ENCODE peak calls at places on chromosome 11, in four cellular contexts. One of them, this sample, is unnamed. For H3K27me3, the result is how much of the 10 kb centered on the place peaks cover.

GRCh38 chr11:113174862-113175261 is 139.5 kb upstream of the TTC12 start:
- DNase-seq in GM23248: no peak
- DNase-seq in upper lobe of right lung: no peak
- DNase-seq in left ventricle myocardium inferior: no peak
- DNase-seq in this sample: no peak

GRCh38 chr11:83151274-83151977 is 5.5 kb upstream of the PCF11 start:
- DNase-seq in GM23248: no peak
- DNase-seq in left ventricle myocardium inferior: no peak
- DNase-seq in upper lobe of right lung: no peak
- DNase-seq in this sample: no peak

GRCh38 chr11:115207166-115207591 is 297.0 kb downstream of the CADM1 start:
- DNase-seq in left ventricle myocardium inferior: no peak
- DNase-seq in GM23248: no peak
- DNase-seq in upper lobe of right lung: no peak
- DNase-seq in this sample: no peak

GRCh38 chr11:23542171-23542570 is 681.9 kb upstream of the CCDC179 start:
- DNase-seq in GM23248: no peak
- DNase-seq in left ventricle myocardium inferior: no peak
- DNase-seq in upper lobe of right lung: no peak
- DNase-seq in this sample: no peak

GRCh38 chr11:27209562-27210005 is 153.4 kb downstream of the CCDC34 start:
- DNase-seq in upper lobe of right lung: no peak
- DNase-seq in left ventricle myocardium inferior: peak
- DNase-seq in GM23248: peak
- DNase-seq in this sample: peak

GRCh38 chr11:121459413-121460041 is 6.8 kb upstream of the SORL1-AS1 start:
- DNase-seq in upper lobe of right lung: no peak
- DNase-seq in GM23248: no peak
- DNase-seq in left ventricle myocardium inferior: no peak
- DNase-seq in this sample: no peak

GRCh38 chr11:92657226-92657625 is 312.2 kb upstream of the MTNR1B start:
- DNase-seq in upper lobe of right lung: no peak
- DNase-seq in left ventricle myocardium inferior: no peak
- DNase-seq in GM23248: no peak
- DNase-seq in this sample: no peak

GRCh38 chr11:17722000-17722643 is 2.8 kb downstream of the MYOD1 start:
- DNase-seq in left ventricle myocardium inferior: no peak
- DNase-seq in upper lobe of right lung: no peak
- DNase-seq in GM23248: peak
- DNase-seq in this sample: no peak

GRCh38 chr11:77106321-77106720 is 3.7 kb downstream of the OMP start:
- DNase-seq in upper lobe of right lung: no peak
- DNase-seq in GM23248: peak
- DNase-seq in left ventricle myocardium inferior: no peak
- DNase-seq in this sample: no peak

DNA sequence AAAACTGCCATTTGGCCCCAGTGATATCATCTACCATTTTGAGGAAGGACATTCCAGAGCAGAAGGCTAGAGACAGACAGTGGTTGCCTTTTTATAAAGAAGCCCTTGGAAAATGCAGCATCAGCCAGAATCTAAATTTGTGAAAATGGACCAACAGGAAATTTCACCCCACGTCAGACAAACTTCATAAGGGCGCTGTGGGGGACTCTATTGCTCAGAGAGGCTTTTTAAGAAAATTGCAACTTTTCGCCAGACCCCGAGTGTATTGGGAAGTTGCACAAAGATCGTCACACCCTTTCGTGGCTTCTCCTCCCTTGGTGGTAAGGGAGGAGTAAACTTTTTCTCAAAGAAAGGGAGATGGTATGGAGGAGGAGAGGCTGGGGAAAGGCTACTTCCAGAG is 12.3 kb upstream of the ALX4 start:
- DNase-seq in GM23248: no peak
- DNase-seq in upper lobe of right lung: no peak
- DNase-seq in left ventricle myocardium inferior: no peak
- DNase-seq in this sample: no peak
- H3K27me3 ChIP-seq in GM23248: half or more
- H3K27me3 ChIP-seq in upper lobe of right lung: half or more
- H3K27me3 ChIP-seq in left ventricle myocardium inferior: half or more
- H3K27me3 ChIP-seq in this sample: under half

DNA sequence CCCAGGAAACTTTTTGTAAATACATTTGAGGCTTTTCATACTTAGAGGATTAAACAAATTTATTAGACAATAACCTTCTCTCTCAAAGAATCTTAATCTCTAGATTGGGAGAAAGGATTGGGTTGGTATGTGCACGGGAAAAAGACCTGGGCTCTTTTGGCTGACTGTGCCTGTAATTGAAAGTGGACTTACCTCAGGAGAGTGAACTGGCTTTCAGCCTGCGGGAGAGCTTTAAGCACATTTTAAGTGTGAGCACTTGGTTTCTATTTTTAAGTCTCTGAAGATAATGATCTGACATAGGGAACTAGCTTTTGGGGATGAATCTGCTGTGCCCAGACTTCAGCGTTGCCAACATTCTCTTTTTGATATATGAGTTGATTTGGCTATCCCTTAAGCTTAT is 35.8 kb downstream of the UVRAG start:
- DNase-seq in upper lobe of right lung: no peak
- DNase-seq in GM23248: peak
- DNase-seq in left ventricle myocardium inferior: no peak
- DNase-seq in this sample: no peak
- H3K27me3 ChIP-seq in upper lobe of right lung: under half
- H3K27me3 ChIP-seq in GM23248: under half
- H3K27me3 ChIP-seq in left ventricle myocardium inferior: under half
- H3K27me3 ChIP-seq in this sample: under half

GRCh38 chr11:79232346-79232745 is 208.5 kb downstream of the TENM4 start:
- DNase-seq in upper lobe of right lung: no peak
- DNase-seq in GM23248: peak
- DNase-seq in left ventricle myocardium inferior: no peak
- DNase-seq in this sample: no peak

GRCh38 chr11:79237676-79238075 is 203.2 kb downstream of the TENM4 start:
- DNase-seq in upper lobe of right lung: no peak
- DNase-seq in GM23248: peak
- DNase-seq in left ventricle myocardium inferior: no peak
- DNase-seq in this sample: peak

GRCh38 chr11:79235696-79236095 is 205.1 kb downstream of the TENM4 start:
- DNase-seq in left ventricle myocardium inferior: no peak
- DNase-seq in upper lobe of right lung: no peak
- DNase-seq in GM23248: no peak
- DNase-seq in this sample: no peak

GRCh38 chr11:79237111-79237510 is 203.7 kb downstream of the TENM4 start:
- DNase-seq in left ventricle myocardium inferior: no peak
- DNase-seq in upper lobe of right lung: no peak
- DNase-seq in GM23248: peak
- DNase-seq in this sample: no peak

GRCh38 chr11:79236541-79236971 is 204.3 kb downstream of the TENM4 start:
- DNase-seq in left ventricle myocardium inferior: no peak
- DNase-seq in upper lobe of right lung: no peak
- DNase-seq in GM23248: peak
- DNase-seq in this sample: peak
- H3K27me3 ChIP-seq in left ventricle myocardium inferior: under half
- H3K27me3 ChIP-seq in upper lobe of right lung: under half
- H3K27me3 ChIP-seq in GM23248: under half
- H3K27me3 ChIP-seq in this sample: under half

GRCh38 chr11:19111809-19112208 is 5.2 kb upstream of the ZDHHC13 start:
- DNase-seq in GM23248: no peak
- DNase-seq in upper lobe of right lung: no peak
- DNase-seq in left ventricle myocardium inferior: no peak
- DNase-seq in this sample: no peak

GRCh38 chr11:19110290-19110689 is 6.7 kb upstream of the ZDHHC13 start:
- DNase-seq in left ventricle myocardium inferior: peak
- DNase-seq in upper lobe of right lung: no peak
- DNase-seq in GM23248: no peak
- DNase-seq in this sample: no peak
- H3K27me3 ChIP-seq in left ventricle myocardium inferior: under half
- H3K27me3 ChIP-seq in upper lobe of right lung: under half
- H3K27me3 ChIP-seq in GM23248: under half
- H3K27me3 ChIP-seq in this sample: under half

GRCh38 chr11:63764201-63764711 is 4.3 kb downstream of the ZFTA start:
- DNase-seq in GM23248: no peak
- DNase-seq in upper lobe of right lung: no peak
- DNase-seq in left ventricle myocardium inferior: peak
- DNase-seq in this sample: no peak

GRCh38 chr11:63767415-63768231 is 952 bp downstream of the ZFTA start:
- DNase-seq in left ventricle myocardium inferior: peak
- DNase-seq in upper lobe of right lung: peak
- DNase-seq in GM23248: peak
- DNase-seq in this sample: peak

GRCh38 chr11:63764712-63765631 is 3.6 kb downstream of the ZFTA start:
- DNase-seq in upper lobe of right lung: no peak
- DNase-seq in GM23248: no peak
- DNase-seq in left ventricle myocardium inferior: no peak
- DNase-seq in this sample: no peak

GRCh38 chr11:63766501-63767270 is 1.9 kb downstream of the ZFTA start:
- DNase-seq in left ventricle myocardium inferior: no peak
- DNase-seq in upper lobe of right lung: no peak
- DNase-seq in GM23248: peak
- DNase-seq in this sample: no peak

GRCh38 chr11:63765688-63766241 is 2.8 kb downstream of the ZFTA start:
- DNase-seq in upper lobe of right lung: no peak
- DNase-seq in GM23248: no peak
- DNase-seq in left ventricle myocardium inferior: no peak
- DNase-seq in this sample: no peak
- H3K27me3 ChIP-seq in upper lobe of right lung: under half
- H3K27me3 ChIP-seq in GM23248: under half
- H3K27me3 ChIP-seq in left ventricle myocardium inferior: under half
- H3K27me3 ChIP-seq in this sample: under half

GRCh38 chr11:45669956-45670355 is 4.5 kb upstream of the CHST1 start:
- DNase-seq in GM23248: no peak
- DNase-seq in left ventricle myocardium inferior: no peak
- DNase-seq in upper lobe of right lung: no peak
- DNase-seq in this sample: no peak

GRCh38 chr11:45666648-45667642 is 1.5 kb upstream of the CHST1 start:
- DNase-seq in left ventricle myocardium inferior: no peak
- DNase-seq in upper lobe of right lung: no peak
- DNase-seq in GM23248: no peak
- DNase-seq in this sample: no peak

GRCh38 chr11:45667929-45668680 is 2.7 kb upstream of the CHST1 start:
- DNase-seq in GM23248: no peak
- DNase-seq in left ventricle myocardium inferior: no peak
- DNase-seq in upper lobe of right lung: no peak
- DNase-seq in this sample: no peak

GRCh38 chr11:45670386-45671135 is 5.1 kb upstream of the CHST1 start:
- DNase-seq in GM23248: no peak
- DNase-seq in left ventricle myocardium inferior: no peak
- DNase-seq in upper lobe of right lung: no peak
- DNase-seq in this sample: no peak

GRCh38 chr11:45669146-45669545 is 3.7 kb upstream of the CHST1 start:
- DNase-seq in left ventricle myocardium inferior: no peak
- DNase-seq in GM23248: no peak
- DNase-seq in upper lobe of right lung: no peak
- DNase-seq in this sample: no peak
- H3K27me3 ChIP-seq in left ventricle myocardium inferior: under half
- H3K27me3 ChIP-seq in GM23248: under half
- H3K27me3 ChIP-seq in upper lobe of right lung: under half
- H3K27me3 ChIP-seq in this sample: under half